ENCODE peak calls at places on chromosomes 3 and 15, in six cellular contexts. V, U, P, Y, S and E are unnamed samples. For H3K9me3 and H3K27me3, the result is how much of the 10 kb centered on the place peaks cover.

GRCh38 chr3:71301001-71301400 is 282.5 kb downstream of the FOXP1 start:
- DNase-seq in V (no peak), U (no peak), P (no peak), Y (no peak), S (no peak), E (no peak)

GRCh38 chr3:16885948-16886683 is 1.4 kb downstream of the PLCL2 start:
- DNase-seq in V (no peak), U (peak), P (peak), Y (no peak), S (peak), E (no peak)

GRCh38 chr3:181901626-181902025 is 189.9 kb downstream of the SOX2 start:
- DNase-seq in V (no peak), U (no peak), P (no peak), Y (no peak), S (no peak), E (no peak)

GRCh38 chr15:83694538-83694937 is 40.6 kb downstream of the ADAMTSL3 start:
- DNase-seq in V (no peak), U (no peak), P (no peak), Y (no peak), S (no peak), E (no peak)

GRCh38 chr15:61084944-61085367 is 144.1 kb downstream of the RORA start:
- DNase-seq in V (no peak), U (no peak), P (no peak), Y (no peak), S (no peak), E (no peak)

GRCh38 chr3:113002676-113003075 is 11.9 kb downstream of the GTPBP8 start:
- DNase-seq in V (no peak), U (no peak), P (peak), Y (no peak), S (no peak), E (no peak)

GRCh38 chr3:135450985-135451384 is 514.5 kb upstream of the PPP2R3A start:
- DNase-seq in V (no peak), U (no peak), P (no peak), Y (no peak), S (no peak), E (no peak)

GRCh38 chr3:139978966-139979365 is 44.0 kb downstream of the CLSTN2 start:
- DNase-seq in V (no peak), U (no peak), P (no peak), Y (no peak), S (no peak), E (no peak)

GRCh38 chr3:15345608-15346137 is 13.3 kb upstream of the SH3BP5 start:
- DNase-seq in V (no peak), U (peak), P (no peak), Y (no peak), S (no peak), E (no peak)

GRCh38 chr15:64693134-64693533 is 82.3 kb downstream of the RBPMS2 start:
- DNase-seq in V (no peak), U (peak), P (peak), Y (no peak), S (no peak), E (peak)

GRCh38 chr3:100335137-100335833 is 728 bp downstream of the NIT2 start:
- DNase-seq in V (no peak), U (peak), P (peak), Y (no peak), S (peak), E (no peak)

GRCh38 chr3:123169930-123170329 is 31.8 kb upstream of the SEC22A start:
- DNase-seq in V (no peak), U (no peak), P (no peak), Y (no peak), S (no peak), E (no peak)

GRCh38 chr3:100538339-100538706 is 45.9 kb downstream of the TMEM45A start:
- DNase-seq in V (no peak), U (peak), P (no peak), Y (no peak), S (no peak), E (no peak)

GRCh38 chr3:126469479-126469878 is 6.2 kb downstream of the ZXDC start:
- DNase-seq in V (peak), U (no peak), P (no peak), Y (no peak), S (no peak), E (no peak)

GRCh38 chr3:6229778-6230410 is 631.0 kb upstream of the GRM7 start:
- DNase-seq in V (no peak), U (no peak), P (no peak), Y (no peak), S (no peak), E (no peak)
- H3K9me3 ChIP-seq in V (under half), U (under half), P (under half), Y (under half), S (under half), E (under half)

GRCh38 chr3:61561374-61562041 is at the start of gene PTPRG:
- DNase-seq in V (peak), U (peak), P (peak), Y (no peak), S (peak), E (peak)

GRCh38 chr3:61562042-61562809 is 855 bp downstream of the PTPRG start:
- DNase-seq in V (peak), U (peak), P (no peak), Y (no peak), S (peak), E (no peak)

GRCh38 chr3:61560452-61561373 is 658 bp upstream of the PTPRG start:
- DNase-seq in V (peak), U (peak), P (no peak), Y (no peak), S (peak), E (peak)

GRCh38 chr3:61562810-61563613 is 1.6 kb downstream of the PTPRG start:
- DNase-seq in V (peak), U (peak), P (no peak), Y (no peak), S (peak), E (no peak)

GRCh38 chr3:61559108-61559731 is 2.2 kb upstream of the PTPRG start:
- DNase-seq in V (no peak), U (peak), P (no peak), Y (no peak), S (no peak), E (no peak)
- H3K27ac ChIP-seq in V (peak), U (no peak), P (no peak), Y (no peak), S (no peak), E (peak)

GRCh38 chr15:32716216-32716959 is 1.4 kb upstream of the GREM1 start:
- DNase-seq in V (no peak), U (no peak), P (no peak), Y (no peak), S (peak), E (no peak)

GRCh38 chr15:32718082-32718821 is 448 bp downstream of the GREM1 start:
- DNase-seq in V (no peak), U (peak), P (no peak), Y (no peak), S (peak), E (no peak)

GRCh38 chr15:32717290-32718081 is at the start of gene GREM1:
- DNase-seq in V (no peak), U (peak), P (no peak), Y (no peak), S (no peak), E (no peak)

GRCh38 chr15:32715276-32715675 is 2.5 kb upstream of the GREM1 start:
- DNase-seq in V (no peak), U (peak), P (peak), Y (no peak), S (no peak), E (no peak)

GRCh38 chr15:32716960-32717289 is 879 bp upstream of the GREM1 start:
- DNase-seq in V (no peak), U (no peak), P (no peak), Y (no peak), S (no peak), E (no peak)
- H3K27me3 ChIP-seq in V (half or more), U (under half), P (under half), Y (half or more), S (half or more), E (under half)

GRCh38 chr15:46921906-46922305 is 795.4 kb upstream of the SEMA6D start:
- DNase-seq in V (no peak), U (no peak), P (no peak), Y (no peak), S (no peak), E (no peak)
- H3K9me3 ChIP-seq in V (under half), U (under half), P (under half), Y (under half), S (under half), E (under half)

GRCh38 chr15:52505141-52505540 is 23.5 kb downstream of the MYO5A start:
- DNase-seq in V (peak), U (no peak), P (no peak), Y (no peak), S (no peak), E (no peak)

GRCh38 chr15:52503788-52504496 is 24.7 kb downstream of the MYO5A start:
- DNase-seq in V (no peak), U (peak), P (peak), Y (no peak), S (no peak), E (no peak)

GRCh38 chr15:52509500-52510244 is 19.0 kb downstream of the MYO5A start:
- DNase-seq in V (no peak), U (no peak), P (no peak), Y (no peak), S (no peak), E (no peak)

GRCh38 chr15:52502608-52503007 is 26.1 kb downstream of the MYO5A start:
- DNase-seq in V (no peak), U (no peak), P (no peak), Y (no peak), S (no peak), E (no peak)

DNA sequence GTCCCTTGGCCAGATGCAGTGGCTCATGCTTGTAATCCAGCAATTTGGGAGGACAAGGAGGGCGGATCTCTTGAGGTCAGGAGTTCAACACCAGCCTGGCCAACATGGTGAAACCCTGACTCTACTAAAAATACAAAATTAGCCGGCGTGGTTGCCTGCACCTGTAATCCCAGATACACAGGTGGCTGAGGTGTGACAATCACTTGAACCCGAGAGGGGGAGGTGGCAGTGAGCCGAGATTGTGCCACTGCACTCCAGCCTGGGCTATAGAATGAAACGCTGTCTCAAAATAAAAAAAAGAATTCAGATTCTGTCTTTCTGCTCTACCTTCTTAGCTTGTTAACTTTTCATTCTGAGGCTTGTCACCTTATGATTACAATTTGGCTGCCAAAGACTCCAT is 22.1 kb downstream of the MYO5A start:
- DNase-seq in V (no peak), U (no peak), P (no peak), Y (no peak), S (no peak), E (no peak)
- H3K27ac ChIP-seq in V (no peak), U (no peak), P (no peak), Y (no peak), S (no peak), E (no peak)

GRCh38 chr3:63279442-63279841 is 1.3 kb downstream of the SYNPR start:
- DNase-seq in V (no peak), U (no peak), P (no peak), Y (no peak), S (no peak), E (no peak)

GRCh38 chr3:63274359-63274758 is 3.7 kb upstream of the SYNPR start:
- DNase-seq in V (no peak), U (no peak), P (no peak), Y (no peak), S (no peak), E (no peak)

GRCh38 chr3:63279000-63279366 is 875 bp downstream of the SYNPR start:
- DNase-seq in V (no peak), U (peak), P (no peak), Y (no peak), S (no peak), E (no peak)

DNA sequence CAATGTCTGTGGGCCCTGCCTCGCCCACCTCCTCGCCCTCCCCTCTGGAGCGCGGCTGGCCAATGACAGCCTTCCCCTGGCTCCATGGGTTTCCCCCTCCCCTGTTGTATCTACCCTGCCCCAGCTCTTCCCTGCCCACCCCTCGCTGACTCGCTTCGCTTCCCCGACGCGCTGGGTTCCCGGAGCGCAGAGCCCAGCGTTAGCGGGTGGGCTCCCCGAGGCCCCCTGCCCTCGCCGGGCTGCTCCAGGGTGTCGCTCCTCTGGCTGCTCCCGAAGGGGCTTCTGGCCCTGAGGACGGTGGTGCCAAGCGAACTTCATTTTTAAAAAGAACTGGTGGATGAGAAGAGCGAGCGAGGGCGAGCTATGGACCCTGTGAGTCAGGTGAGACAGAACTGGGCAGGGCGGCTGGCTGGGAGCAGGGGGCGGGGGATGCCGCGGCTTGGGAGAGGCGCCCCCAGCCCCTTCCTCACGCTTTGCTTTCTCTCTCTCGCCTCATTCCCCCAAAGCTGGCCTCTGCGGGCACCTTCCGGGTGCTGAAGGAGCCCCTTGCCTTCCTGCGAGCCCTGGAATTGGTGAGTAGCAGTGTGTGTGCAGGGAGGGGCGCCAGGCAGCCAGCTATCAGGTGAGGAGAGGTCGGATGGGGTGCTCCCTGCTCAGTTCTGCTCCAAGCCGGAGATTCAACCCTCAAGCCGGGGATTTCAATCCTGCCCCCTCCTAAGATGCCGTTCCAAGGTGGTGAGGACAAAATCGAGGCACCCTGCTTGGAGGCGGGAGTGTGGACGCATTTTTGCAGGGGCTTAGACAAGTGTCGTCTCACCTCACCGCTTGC is at the start of gene SYNPR:
- DNase-seq in V (no peak), U (no peak), P (no peak), Y (no peak), S (no peak), E (no peak)
- H3K27me3 ChIP-seq in V (under half), U (half or more), P (under half), Y (under half), S (under half), E (under half)

DNA sequence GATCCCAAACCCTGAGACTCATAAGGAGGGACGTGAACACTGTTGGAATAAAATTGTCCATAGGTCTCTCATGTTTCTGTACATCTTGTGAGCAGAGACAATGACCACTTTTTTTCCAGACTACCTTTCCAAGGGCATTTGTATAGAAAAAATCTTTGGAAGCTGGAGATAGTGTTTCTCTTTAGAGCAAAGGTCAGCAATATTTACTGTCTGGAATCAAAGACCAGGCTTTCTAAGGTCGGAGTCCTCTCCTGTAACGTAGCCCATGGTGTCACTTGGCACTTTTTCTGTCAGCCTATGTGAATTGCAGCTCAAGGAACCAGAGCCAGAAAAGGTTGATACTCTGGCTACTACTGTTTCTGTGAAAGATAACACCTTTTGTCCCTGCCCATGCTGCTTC is 578.2 kb downstream of the GRM7 start:
- DNase-seq in V (no peak), U (no peak), P (no peak), Y (no peak), S (no peak), E (no peak)
- H3K9me3 ChIP-seq in V (under half), U (under half), P (under half), Y (under half), S (under half), E (under half)